ENCODE peak calls at places on chromosomes 4 and X, in four cellular contexts. One of them, this sample, is unnamed.

GRCh38 chr4:24937176-24937575 is 24.3 kb upstream of the CCDC149 start:
- DNase-seq in Karpas-422: no peak
- DNase-seq in sigmoid colon: no peak
- DNase-seq in pancreas: no peak
- DNase-seq in this sample: no peak

GRCh38 chr4:139872274-139872673 is 206.7 kb downstream of the MGST2 start:
- DNase-seq in pancreas: no peak
- DNase-seq in Karpas-422: peak
- DNase-seq in sigmoid colon: no peak
- DNase-seq in this sample: no peak

GRCh38 chr4:84482564-84483563 is 16.2 kb downstream of the NKX6-1 start:
- DNase-seq in sigmoid colon: no peak
- DNase-seq in Karpas-422: no peak
- DNase-seq in pancreas: peak
- DNase-seq in this sample: no peak

GRCh38 chr4:23969635-23970034 is 79.8 kb upstream of the PPARGC1A start:
- DNase-seq in sigmoid colon: no peak
- DNase-seq in Karpas-422: no peak
- DNase-seq in pancreas: no peak
- DNase-seq in this sample: no peak

GRCh38 chr4:144645102-144645469 is 870 bp upstream of the HHIP start:
- DNase-seq in sigmoid colon: no peak
- DNase-seq in Karpas-422: no peak
- DNase-seq in pancreas: peak
- DNase-seq in this sample: no peak

GRCh38 chr4:1321486-1321885 is 25.5 kb upstream of the UVSSA start:
- DNase-seq in sigmoid colon: no peak
- DNase-seq in pancreas: no peak
- DNase-seq in Karpas-422: no peak
- DNase-seq in this sample: no peak

GRCh38 chrX:118968031-118968430 is 6.4 kb upstream of the LONRF3 start:
- DNase-seq in sigmoid colon: no peak
- DNase-seq in pancreas: no peak
- DNase-seq in Karpas-422: no peak
- DNase-seq in this sample: no peak

GRCh38 chrX:103517246-103517645 is 2.0 kb downstream of the RAB40A start:
- DNase-seq in pancreas: no peak
- DNase-seq in sigmoid colon: no peak
- DNase-seq in Karpas-422: no peak
- DNase-seq in this sample: no peak

GRCh38 chrX:13759152-13759718 is 24.7 kb downstream of the OFD1 start:
- DNase-seq in sigmoid colon: no peak
- DNase-seq in pancreas: no peak
- DNase-seq in Karpas-422: peak
- DNase-seq in this sample: no peak

GRCh38 chr4:148787831-148788477 is 345.7 kb upstream of the NR3C2 start:
- DNase-seq in Karpas-422: no peak
- DNase-seq in pancreas: no peak
- DNase-seq in sigmoid colon: no peak
- DNase-seq in this sample: no peak

GRCh38 chrX:44462851-44463250 is 79.8 kb downstream of the FUNDC1 start:
- DNase-seq in Karpas-422: no peak
- DNase-seq in sigmoid colon: no peak
- DNase-seq in pancreas: no peak
- DNase-seq in this sample: no peak

GRCh38 chr4:118730683-118731082 is 45.5 kb downstream of the METTL14 start:
- DNase-seq in Karpas-422: no peak
- DNase-seq in sigmoid colon: no peak
- DNase-seq in pancreas: no peak
- DNase-seq in this sample: no peak

GRCh38 chr4:124177647-124178425 is 534.7 kb downstream of the ANKRD50 start:
- DNase-seq in pancreas: no peak
- DNase-seq in sigmoid colon: no peak
- DNase-seq in Karpas-422: no peak
- DNase-seq in this sample: no peak

GRCh38 chr4:54065282-54066087 is 1.1 kb upstream of the CHIC2 start:
- DNase-seq in sigmoid colon: no peak
- DNase-seq in Karpas-422: peak
- DNase-seq in pancreas: no peak
- DNase-seq in this sample: no peak

GRCh38 chrX:10158279-10158939 is 1.6 kb downstream of the CLCN4 start:
- DNase-seq in pancreas: peak
- DNase-seq in Karpas-422: peak
- DNase-seq in sigmoid colon: no peak
- DNase-seq in this sample: no peak

GRCh38 chr4:184857446-184858121 is 31.8 kb upstream of the ACSL1 start:
- DNase-seq in Karpas-422: no peak
- DNase-seq in sigmoid colon: no peak
- DNase-seq in pancreas: no peak
- DNase-seq in this sample: no peak
- H3K4me3 ChIP-seq in Karpas-422: no peak
- H3K4me3 ChIP-seq in sigmoid colon: no peak
- H3K4me3 ChIP-seq in pancreas: no peak
- H3K4me3 ChIP-seq in this sample: no peak

DNA sequence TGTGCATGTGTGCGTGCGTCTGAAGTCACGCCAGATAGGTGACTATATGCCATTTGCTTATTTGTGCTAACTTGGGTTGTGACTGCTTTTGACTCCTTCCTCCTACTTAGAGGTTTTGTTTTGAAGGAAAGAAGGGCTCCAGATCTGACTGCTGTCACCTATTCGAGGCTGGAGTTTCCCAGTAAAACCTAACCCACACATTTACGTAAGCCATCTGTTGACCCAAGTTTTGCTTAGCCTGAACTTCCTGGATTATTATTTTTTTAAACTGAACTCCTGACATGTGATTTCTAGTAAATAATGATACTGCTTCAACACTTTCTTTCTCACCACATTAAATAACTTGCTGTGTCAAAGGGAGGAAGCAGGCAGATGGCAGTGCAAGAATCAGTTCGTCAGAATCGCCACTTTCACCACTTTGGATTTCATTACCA is 41.5 kb downstream of the DTHD1 start:
- DNase-seq in Karpas-422: no peak
- DNase-seq in pancreas: no peak
- DNase-seq in sigmoid colon: no peak
- DNase-seq in this sample: no peak
- H3K4me3 ChIP-seq in Karpas-422: no peak
- H3K4me3 ChIP-seq in pancreas: no peak
- H3K4me3 ChIP-seq in sigmoid colon: no peak
- H3K4me3 ChIP-seq in this sample: no peak

GRCh38 chrX:70454441-70455365 is 10.1 kb downstream of the DLG3 start:
- DNase-seq in sigmoid colon: peak
- DNase-seq in Karpas-422: peak
- DNase-seq in pancreas: peak
- DNase-seq in this sample: peak

GRCh38 chrX:70452143-70452733 is 7.6 kb downstream of the DLG3 start:
- DNase-seq in Karpas-422: peak
- DNase-seq in pancreas: peak
- DNase-seq in sigmoid colon: peak
- DNase-seq in this sample: no peak

GRCh38 chrX:70455366-70456202 is 10.9 kb downstream of the DLG3 start:
- DNase-seq in sigmoid colon: no peak
- DNase-seq in Karpas-422: no peak
- DNase-seq in pancreas: peak
- DNase-seq in this sample: no peak

GRCh38 chrX:70456256-70456655 is 11.6 kb downstream of the DLG3 start:
- DNase-seq in Karpas-422: no peak
- DNase-seq in pancreas: no peak
- DNase-seq in sigmoid colon: no peak
- DNase-seq in this sample: no peak

DNA sequence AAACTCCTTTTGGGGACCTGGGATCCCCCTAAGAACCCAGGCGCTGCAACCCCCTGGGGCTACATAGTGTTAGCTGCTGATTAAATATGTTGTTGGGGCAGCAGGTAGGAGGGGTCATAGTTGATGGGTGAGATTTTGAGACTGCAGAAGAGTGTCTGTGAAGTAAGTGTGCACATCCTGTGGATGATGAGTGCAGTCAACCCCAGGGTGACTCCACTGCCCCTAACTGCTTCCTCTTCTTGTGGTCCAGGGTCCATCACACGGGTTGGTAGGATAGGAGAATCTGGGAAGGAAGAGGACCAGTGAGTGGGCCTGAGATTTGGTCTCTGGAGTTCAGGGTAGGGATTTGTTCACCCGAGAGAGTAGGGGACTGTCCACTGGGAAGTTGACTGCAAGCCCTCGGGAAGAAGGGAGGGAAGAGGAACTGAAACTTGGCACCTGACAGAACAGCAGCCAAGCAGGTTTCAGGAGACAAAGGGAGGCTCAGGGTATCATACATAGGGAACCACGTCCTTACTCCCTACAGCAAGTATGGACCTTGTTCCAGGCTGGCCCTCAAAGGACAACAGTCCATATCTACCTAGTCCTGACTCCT is 8.5 kb downstream of the DLG3 start:
- DNase-seq in Karpas-422: peak
- DNase-seq in sigmoid colon: no peak
- DNase-seq in pancreas: no peak
- DNase-seq in this sample: no peak
- H3K4me3 ChIP-seq in Karpas-422: peak
- H3K4me3 ChIP-seq in sigmoid colon: peak
- H3K4me3 ChIP-seq in pancreas: peak
- H3K4me3 ChIP-seq in this sample: peak

GRCh38 chr4:128282516-128282915 is 5.1 kb downstream of the PGRMC2 start:
- DNase-seq in pancreas: no peak
- DNase-seq in sigmoid colon: no peak
- DNase-seq in Karpas-422: no peak
- DNase-seq in this sample: no peak

GRCh38 chr4:128283071-128283470 is 4.5 kb downstream of the PGRMC2 start:
- DNase-seq in pancreas: no peak
- DNase-seq in sigmoid colon: no peak
- DNase-seq in Karpas-422: no peak
- DNase-seq in this sample: no peak

GRCh38 chr4:128285085-128286023 is 2.3 kb downstream of the PGRMC2 start:
- DNase-seq in Karpas-422: no peak
- DNase-seq in pancreas: no peak
- DNase-seq in sigmoid colon: no peak
- DNase-seq in this sample: no peak

GRCh38 chr4:128286474-128287158 is 997 bp downstream of the PGRMC2 start:
- DNase-seq in pancreas: no peak
- DNase-seq in Karpas-422: peak
- DNase-seq in sigmoid colon: no peak
- DNase-seq in this sample: no peak

DNA sequence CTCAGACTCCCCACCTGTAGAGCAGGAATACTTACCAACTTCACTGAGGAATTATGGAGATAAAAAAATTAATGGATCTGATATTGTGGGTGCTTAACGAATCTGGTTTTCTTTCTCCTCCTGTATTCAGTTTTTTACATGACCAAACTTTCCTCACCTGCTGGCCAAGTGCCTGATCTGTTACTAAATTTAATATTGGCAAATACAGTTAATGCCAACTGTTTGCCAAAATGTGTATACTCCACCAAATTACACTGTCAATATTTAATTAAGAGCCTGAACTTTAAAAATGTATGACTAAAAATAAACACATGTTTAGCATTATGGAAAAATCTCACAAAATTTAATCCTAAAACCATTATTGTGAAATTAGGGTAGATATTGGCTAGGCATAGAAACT is 3.3 kb downstream of the PGRMC2 start:
- DNase-seq in Karpas-422: no peak
- DNase-seq in sigmoid colon: no peak
- DNase-seq in pancreas: no peak
- DNase-seq in this sample: no peak
- H3K4me3 ChIP-seq in Karpas-422: no peak
- H3K4me3 ChIP-seq in sigmoid colon: no peak
- H3K4me3 ChIP-seq in pancreas: no peak
- H3K4me3 ChIP-seq in this sample: no peak

GRCh38 chr4:16801356-16801755 is 97.1 kb downstream of the LDB2 start:
- DNase-seq in Karpas-422: no peak
- DNase-seq in pancreas: no peak
- DNase-seq in sigmoid colon: no peak
- DNase-seq in this sample: no peak
- H3K4me3 ChIP-seq in Karpas-422: no peak
- H3K4me3 ChIP-seq in pancreas: no peak
- H3K4me3 ChIP-seq in sigmoid colon: no peak
- H3K4me3 ChIP-seq in this sample: no peak

DNA sequence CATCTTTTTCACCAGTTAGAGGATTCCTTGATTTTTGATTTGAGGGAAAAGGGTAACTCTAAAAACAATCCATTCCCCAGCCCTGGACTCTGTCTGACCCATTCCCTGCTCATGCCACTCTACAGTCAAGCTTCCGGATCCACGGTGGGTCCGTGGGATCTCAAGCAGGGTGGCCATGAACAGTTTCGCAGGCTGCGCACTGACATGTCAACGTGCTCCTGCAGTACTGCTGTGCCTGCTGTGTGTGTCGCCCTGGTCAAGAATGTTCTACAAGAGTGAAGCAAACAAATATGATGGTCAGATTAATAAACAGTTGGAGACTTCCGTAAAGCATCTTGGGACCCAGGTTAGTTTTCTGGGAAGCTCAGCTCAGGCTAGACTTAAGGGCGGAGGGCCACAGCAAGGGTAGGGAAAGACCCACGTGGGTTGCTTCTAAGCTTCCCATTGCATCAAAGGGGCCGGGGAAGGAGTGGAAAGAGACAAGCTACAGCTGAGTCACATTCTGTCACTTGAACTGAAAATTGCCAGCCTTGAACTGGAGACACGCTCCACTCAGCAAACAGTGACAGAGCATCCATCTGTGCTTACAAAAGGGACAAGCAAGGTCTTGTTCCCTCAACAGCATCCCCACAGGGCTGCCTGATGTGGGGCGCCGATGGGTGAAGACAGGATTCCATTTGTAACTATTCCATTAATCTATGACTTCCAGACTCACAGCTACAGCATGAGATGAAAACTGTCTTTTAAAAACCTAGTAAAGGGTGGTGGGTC is 81.8 kb downstream of the MTMR1 start:
- DNase-seq in sigmoid colon: no peak
- DNase-seq in Karpas-422: no peak
- DNase-seq in pancreas: no peak
- DNase-seq in this sample: no peak
- H3K4me3 ChIP-seq in sigmoid colon: no peak
- H3K4me3 ChIP-seq in Karpas-422: no peak
- H3K4me3 ChIP-seq in pancreas: no peak
- H3K4me3 ChIP-seq in this sample: no peak

DNA sequence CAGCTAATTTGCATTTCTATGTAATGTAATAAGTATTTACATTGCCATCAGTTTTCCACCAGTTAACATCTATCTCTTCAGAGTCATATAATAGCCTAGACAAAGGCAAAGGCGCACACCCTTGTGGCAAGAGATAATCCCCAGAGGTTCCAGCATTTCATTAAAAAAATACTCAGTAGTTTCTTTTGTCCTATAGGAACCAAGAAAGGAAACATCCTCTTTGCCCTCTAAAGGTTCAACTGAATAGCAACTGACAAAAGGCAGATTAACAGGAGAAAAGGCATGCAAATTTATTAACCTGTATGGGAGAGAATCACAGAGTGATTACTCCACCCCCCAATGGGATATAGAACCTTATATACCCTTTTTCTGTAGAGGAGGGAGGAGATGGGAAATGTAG is 48.4 kb downstream of the MAGEB17 start:
- DNase-seq in sigmoid colon: no peak
- DNase-seq in pancreas: no peak
- DNase-seq in Karpas-422: no peak
- DNase-seq in this sample: no peak
- H3K4me3 ChIP-seq in sigmoid colon: no peak
- H3K4me3 ChIP-seq in pancreas: no peak
- H3K4me3 ChIP-seq in Karpas-422: no peak
- H3K4me3 ChIP-seq in this sample: no peak

GRCh38 chr4:67871867-67872266 is 11.9 kb downstream of the TMPRSS11D start:
- DNase-seq in Karpas-422: peak
- DNase-seq in sigmoid colon: no peak
- DNase-seq in pancreas: no peak
- DNase-seq in this sample: no peak
- H3K4me3 ChIP-seq in Karpas-422: no peak
- H3K4me3 ChIP-seq in sigmoid colon: no peak
- H3K4me3 ChIP-seq in pancreas: no peak
- H3K4me3 ChIP-seq in this sample: no peak